ENCODE peak calls at places on chromosomes 7 and 10, in four cellular contexts. One of them, this sample, is unnamed.

GRCh38 chr10:105063796-105064195 is 422.7 kb downstream of the SORCS3 start:
- DNase-seq in H1: peak
- DNase-seq in GM12878: no peak
- DNase-seq in HCT116: peak
- DNase-seq in this sample: peak

GRCh38 chr7:123770378-123770777 is 21.6 kb upstream of the WASL start:
- DNase-seq in H1: no peak
- DNase-seq in GM12878: no peak
- DNase-seq in HCT116: no peak
- DNase-seq in this sample: peak

GRCh38 chr7:34191041-34191440 is 285.7 kb downstream of the BMPER start:
- DNase-seq in H1: no peak
- DNase-seq in GM12878: no peak
- DNase-seq in HCT116: no peak
- DNase-seq in this sample: no peak

GRCh38 chr10:102994551-102995295 is 76.6 kb downstream of the CNNM2 start:
- DNase-seq in H1: no peak
- DNase-seq in GM12878: no peak
- DNase-seq in HCT116: no peak
- DNase-seq in this sample: no peak

GRCh38 chr7:149855368-149856305 is 17.5 kb downstream of the ZNF862 start:
- DNase-seq in H1: no peak
- DNase-seq in GM12878: no peak
- DNase-seq in HCT116: peak
- DNase-seq in this sample: peak

GRCh38 chr10:84842593-84842992 is 514.2 kb downstream of the CCSER2 start:
- DNase-seq in H1: no peak
- DNase-seq in GM12878: no peak
- DNase-seq in HCT116: no peak
- DNase-seq in this sample: no peak

GRCh38 chr7:102273749-102274712 is 12.6 kb upstream of the SH2B2 start:
- DNase-seq in GM12878: no peak
- DNase-seq in H1: no peak
- DNase-seq in HCT116: peak
- DNase-seq in this sample: peak

GRCh38 chr10:50576245-50576815 is 47.4 kb downstream of the SGMS1 start:
- DNase-seq in GM12878: no peak
- DNase-seq in H1: no peak
- DNase-seq in HCT116: no peak
- DNase-seq in this sample: no peak

GRCh38 chr10:13351340-13351915 is 3.3 kb upstream of the SEPHS1 start:
- DNase-seq in HCT116: no peak
- DNase-seq in H1: peak
- DNase-seq in GM12878: no peak
- DNase-seq in this sample: no peak

GRCh38 chr10:6430581-6430980 is 149.5 kb downstream of the PRKCQ start:
- DNase-seq in HCT116: no peak
- DNase-seq in GM12878: no peak
- DNase-seq in H1: no peak
- DNase-seq in this sample: no peak

GRCh38 chr7:16421333-16422099 is at the start of gene CRPPA:
- DNase-seq in HCT116: no peak
- DNase-seq in H1: no peak
- DNase-seq in GM12878: no peak
- DNase-seq in this sample: peak

GRCh38 chr7:14748461-14748860 is 154.1 kb downstream of the DGKB start:
- DNase-seq in GM12878: no peak
- DNase-seq in HCT116: peak
- DNase-seq in H1: no peak
- DNase-seq in this sample: no peak

GRCh38 chr7:5796076-5796475 is 14.6 kb upstream of the RNF216 start:
- DNase-seq in H1: peak
- DNase-seq in GM12878: no peak
- DNase-seq in HCT116: no peak
- DNase-seq in this sample: no peak

GRCh38 chr10:97888641-97889262 is 39.1 kb downstream of the GOLGA7B start:
- DNase-seq in HCT116: peak
- DNase-seq in H1: peak
- DNase-seq in GM12878: no peak
- DNase-seq in this sample: no peak

GRCh38 chr10:32958992-32959703 is 1.1 kb upstream of the ITGB1 start:
- DNase-seq in H1: no peak
- DNase-seq in GM12878: peak
- DNase-seq in HCT116: no peak
- DNase-seq in this sample: no peak

GRCh38 chr10:120735773-120736371 is 115.3 kb upstream of the WDR11 start:
- DNase-seq in GM12878: peak
- DNase-seq in HCT116: peak
- DNase-seq in H1: no peak
- DNase-seq in this sample: peak

GRCh38 chr7:105399043-105399725 is 10.5 kb upstream of the SRPK2 start:
- DNase-seq in GM12878: no peak
- DNase-seq in H1: no peak
- DNase-seq in HCT116: no peak
- DNase-seq in this sample: peak

GRCh38 chr10:24240001-24240751 is 31.2 kb downstream of the KIAA1217 start:
- DNase-seq in H1: no peak
- DNase-seq in HCT116: no peak
- DNase-seq in GM12878: no peak
- DNase-seq in this sample: peak

GRCh38 chr10:72387187-72387586 is 32.5 kb upstream of the DNAJB12 start:
- DNase-seq in GM12878: no peak
- DNase-seq in HCT116: no peak
- DNase-seq in H1: no peak
- DNase-seq in this sample: no peak

GRCh38 chr7:2843711-2844152 is 376 bp downstream of the GNA12 start:
- DNase-seq in GM12878: no peak
- DNase-seq in H1: no peak
- DNase-seq in HCT116: no peak
- DNase-seq in this sample: no peak

GRCh38 chr10:50991496-50992355 is 82.6 kb upstream of the PRKG1 start:
- DNase-seq in H1: no peak
- DNase-seq in HCT116: no peak
- DNase-seq in GM12878: no peak
- DNase-seq in this sample: no peak

GRCh38 chr10:33937987-33938386 is 603.5 kb upstream of the NRP1 start:
- DNase-seq in HCT116: no peak
- DNase-seq in H1: no peak
- DNase-seq in GM12878: no peak
- DNase-seq in this sample: no peak

GRCh38 chr7:138542183-138542582 is 82.1 kb downstream of the TRIM24 start:
- DNase-seq in HCT116: no peak
- DNase-seq in GM12878: peak
- DNase-seq in H1: no peak
- DNase-seq in this sample: no peak

GRCh38 chr7:22127835-22128527 is 182.3 kb upstream of the CDCA7L start:
- DNase-seq in GM12878: no peak
- DNase-seq in HCT116: no peak
- DNase-seq in H1: no peak
- DNase-seq in this sample: no peak

GRCh38 chr10:119516381-119517234 is 25.9 kb downstream of the RGS10 start:
- DNase-seq in H1: no peak
- DNase-seq in HCT116: no peak
- DNase-seq in GM12878: peak
- DNase-seq in this sample: no peak

GRCh38 chr10:7410800-7411670 is at the start of gene SFMBT2:
- DNase-seq in H1: no peak
- DNase-seq in HCT116: no peak
- DNase-seq in GM12878: no peak
- DNase-seq in this sample: no peak

GRCh38 chr10:44054046-44054445 is 330.9 kb downstream of the CXCL12 start:
- DNase-seq in GM12878: no peak
- DNase-seq in HCT116: no peak
- DNase-seq in H1: no peak
- DNase-seq in this sample: no peak

GRCh38 chr7:5497158-5498103 is 73.8 kb upstream of the TNRC18 start:
- DNase-seq in HCT116: no peak
- DNase-seq in H1: no peak
- DNase-seq in GM12878: no peak
- DNase-seq in this sample: no peak

GRCh38 chr10:59847326-59847725 is 59.0 kb downstream of the CCDC6 start:
- DNase-seq in HCT116: no peak
- DNase-seq in GM12878: no peak
- DNase-seq in H1: peak
- DNase-seq in this sample: no peak

GRCh38 chr7:95772298-95772770 is at the start of gene DYNC1I1:
- DNase-seq in GM12878: no peak
- DNase-seq in H1: no peak
- DNase-seq in HCT116: no peak
- DNase-seq in this sample: peak

GRCh38 chr7:144057954-144058353 is 9.2 kb downstream of the OR2A5 start:
- DNase-seq in H1: no peak
- DNase-seq in GM12878: no peak
- DNase-seq in HCT116: no peak
- DNase-seq in this sample: peak

DNA sequence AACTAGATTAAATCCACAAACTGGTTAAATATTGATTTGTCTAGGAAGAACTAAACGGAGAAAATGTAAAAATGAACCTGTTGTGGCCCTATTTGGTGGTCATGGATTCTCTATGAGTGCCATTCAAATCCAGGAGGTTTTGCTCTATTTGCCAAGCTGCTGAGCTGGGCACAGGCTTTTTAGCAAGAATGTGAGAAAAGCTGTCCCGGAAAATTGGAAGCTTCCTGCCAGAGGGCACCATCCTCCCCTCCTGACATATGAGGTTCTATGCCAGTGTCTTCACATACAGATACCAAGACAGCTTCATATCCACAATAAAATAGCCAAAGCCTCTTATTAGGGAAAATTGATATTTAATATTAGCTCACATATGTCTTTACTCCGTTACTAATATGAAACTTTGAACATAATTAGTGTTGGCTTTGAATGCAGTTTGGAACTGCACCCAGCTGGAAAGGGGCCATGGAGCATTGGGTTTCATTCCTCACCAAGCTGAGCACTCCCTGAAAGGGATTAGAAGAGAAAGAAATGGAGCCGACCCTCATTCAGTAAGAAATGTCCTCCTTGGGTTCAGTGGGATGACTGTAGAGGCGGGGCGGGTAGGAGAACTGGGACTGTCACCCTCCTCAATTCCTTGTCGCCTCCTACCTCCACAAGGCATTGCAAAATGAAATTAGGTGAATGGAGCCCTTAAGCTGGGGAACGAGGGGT is 47.8 kb downstream of the NRCAM start:
- DNase-seq in H1: no peak
- DNase-seq in GM12878: no peak
- DNase-seq in HCT116: no peak
- DNase-seq in this sample: no peak
- TF ChIP-seq SRF in H1: no peak
- TF ChIP-seq SRF in GM12878: no peak
- TF ChIP-seq SRF in HCT116: no peak
- TF ChIP-seq SRF in this sample: no peak

DNA sequence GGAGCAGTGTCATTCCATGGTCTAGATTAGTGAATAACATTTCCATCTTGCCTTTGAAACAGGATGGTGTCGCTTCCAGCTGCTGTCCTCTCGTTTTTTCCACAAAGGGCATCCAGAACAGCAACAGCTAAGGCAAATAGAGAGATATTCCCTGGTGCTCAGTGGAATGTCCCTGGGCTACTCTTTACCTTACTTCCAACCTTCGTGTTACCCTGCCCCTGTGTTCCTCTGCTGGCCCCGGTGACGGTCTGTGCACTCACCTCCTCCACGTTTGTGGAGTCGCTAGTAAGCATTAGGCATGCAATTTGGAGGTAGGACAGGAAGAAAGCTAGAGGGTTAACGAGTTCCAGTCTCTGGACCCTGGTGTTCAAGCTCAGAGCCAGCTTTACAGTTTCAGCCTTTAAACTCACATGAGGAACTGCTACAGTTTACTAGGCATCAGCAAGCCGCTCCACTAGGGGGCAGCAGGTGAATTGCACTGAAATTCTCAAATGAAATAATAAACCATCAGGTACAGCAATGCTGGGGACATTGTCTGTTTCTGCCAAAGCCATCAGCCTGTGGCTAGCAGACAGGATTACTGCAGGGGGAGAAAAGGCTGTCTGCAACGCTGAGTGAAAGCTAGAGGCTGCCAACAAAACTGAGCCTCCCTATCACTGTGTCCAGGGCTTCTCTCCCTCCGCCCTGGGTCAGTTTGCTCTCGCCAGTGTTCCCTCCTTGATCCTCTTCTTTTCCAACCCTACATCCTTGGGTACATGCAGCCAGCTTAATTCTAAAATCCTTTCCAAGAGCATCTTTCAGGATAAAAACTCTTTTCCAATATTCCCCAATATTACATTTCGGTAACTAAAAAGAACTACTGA is 9.0 kb downstream of the MRPL32 start:
- DNase-seq in GM12878: peak
- DNase-seq in H1: peak
- DNase-seq in HCT116: peak
- DNase-seq in this sample: peak
- TF ChIP-seq SRF in GM12878: no peak
- TF ChIP-seq SRF in H1: no peak
- TF ChIP-seq SRF in HCT116: no peak
- TF ChIP-seq SRF in this sample: no peak

GRCh38 chr10:49325131-49325915 is 26.4 kb downstream of the C10orf71 start:
- DNase-seq in GM12878: no peak
- DNase-seq in H1: no peak
- DNase-seq in HCT116: no peak
- DNase-seq in this sample: no peak
- TF ChIP-seq SRF in GM12878: no peak
- TF ChIP-seq SRF in H1: no peak
- TF ChIP-seq SRF in HCT116: no peak
- TF ChIP-seq SRF in this sample: no peak

DNA sequence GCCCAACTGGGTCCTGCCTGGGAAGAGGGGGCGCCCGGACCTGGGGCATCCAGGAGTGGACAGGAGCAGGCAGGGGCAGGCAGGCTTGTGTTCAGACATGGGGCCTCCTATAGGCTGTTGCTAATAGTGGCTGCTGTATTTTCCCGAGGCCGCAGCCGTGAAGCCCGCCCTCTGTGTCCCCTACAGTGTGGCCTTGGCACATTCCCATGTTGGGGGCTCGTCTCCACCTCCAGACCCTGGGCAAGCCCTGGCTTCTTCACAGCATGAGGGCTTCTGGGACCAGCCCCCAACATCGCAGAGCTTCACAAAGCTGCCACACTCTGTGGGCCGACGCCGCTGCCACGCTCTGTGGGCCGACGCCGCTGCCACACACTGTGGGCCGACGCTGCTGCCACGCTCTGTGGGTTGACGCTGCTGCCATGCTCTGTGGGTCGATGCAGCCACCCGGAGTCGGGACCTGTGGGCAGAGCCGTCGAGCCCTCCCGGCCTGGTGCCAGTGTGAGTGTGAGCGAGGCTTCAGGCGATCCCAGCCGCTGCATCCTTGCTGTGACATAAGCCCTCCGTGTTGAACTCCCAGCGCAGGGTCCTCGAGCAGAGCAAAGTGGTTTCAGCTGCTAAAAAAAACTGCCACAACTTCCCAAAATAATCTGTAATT is 109.0 kb downstream of the INPP5A start:
- DNase-seq in GM12878: no peak
- DNase-seq in H1: no peak
- DNase-seq in HCT116: no peak
- DNase-seq in this sample: no peak
- TF ChIP-seq SRF in GM12878: no peak
- TF ChIP-seq SRF in H1: no peak
- TF ChIP-seq SRF in HCT116: no peak
- TF ChIP-seq SRF in this sample: no peak

GRCh38 chr7:156907656-156908055 is 14.7 kb upstream of the LMBR1 start:
- DNase-seq in HCT116: no peak
- DNase-seq in H1: no peak
- DNase-seq in GM12878: no peak
- DNase-seq in this sample: no peak
- TF ChIP-seq SRF in HCT116: no peak
- TF ChIP-seq SRF in H1: no peak
- TF ChIP-seq SRF in GM12878: no peak
- TF ChIP-seq SRF in this sample: no peak

GRCh38 chr10:70885931-70886903 is 2.1 kb downstream of the PCBD1 start:
- DNase-seq in HCT116: no peak
- DNase-seq in GM12878: no peak
- DNase-seq in H1: no peak
- DNase-seq in this sample: no peak
- TF ChIP-seq SRF in HCT116: no peak
- TF ChIP-seq SRF in GM12878: no peak
- TF ChIP-seq SRF in H1: no peak
- TF ChIP-seq SRF in this sample: no peak